ENCODE peak calls at places on chromosomes 11 and 22, in four cellular contexts. H is PC-3, X is left ventricle myocardium inferior, Y is pancreas. V is an unnamed sample.

GRCh38 chr11:279966-280761 is 2.0 kb downstream of the NLRP6 start:
- DNase-seq in H (no peak), X (no peak), Y (peak; percentile 83), V (peak; percentile 42)

GRCh38 chr11:65498042-65498726 is 661 bp upstream of the MALAT1 start:
- DNase-seq in Y (peak; percentile 52), X (no peak), H (peak; percentile 50), V (peak; percentile 71)

GRCh38 chr11:34964610-34965331 is 48.4 kb downstream of the PDHX start:
- DNase-seq in H (no peak), Y (no peak), X (no peak), V (no peak)

GRCh38 chr11:60265373-60266214 is 14.9 kb upstream of the MS4A4A start:
- DNase-seq in H (peak; percentile 85), X (no peak), Y (no peak), V (no peak)

GRCh38 chr11:73182824-73183321 is 35.2 kb upstream of the P2RY2 start:
- DNase-seq in Y (no peak), X (peak; percentile 60), H (no peak), V (no peak)

GRCh38 chr11:72727521-72727920 is 24.7 kb downstream of the ARAP1 start:
- DNase-seq in X (no peak), H (no peak), Y (no peak), V (no peak)

GRCh38 chr11:47523491-47524199 is 29.3 kb downstream of the CELF1 start:
- DNase-seq in X (no peak), Y (no peak), H (peak; percentile 74), V (no peak)

GRCh38 chr11:7072401-7073028 is 16.3 kb upstream of the RBMXL2 start:
- DNase-seq in Y (no peak), H (no peak), X (no peak), V (no peak)

GRCh38 chr11:116162541-116163230 is 610.1 kb downstream of the BUD13 start:
- DNase-seq in H (no peak), Y (no peak), X (no peak), V (peak; percentile 69)

GRCh38 chr11:67120456-67120855 is 1.4 kb downstream of the KDM2A start:
- DNase-seq in X (no peak), H (no peak), Y (no peak), V (no peak)

GRCh38 chr11:43516316-43516820 is 157.6 kb downstream of the TTC17 start:
- DNase-seq in X (no peak), H (no peak), Y (no peak), V (no peak)

GRCh38 chr22:41780714-41781507 is 19.6 kb upstream of the CCDC134 start:
- DNase-seq in H (no peak), Y (no peak), X (peak; percentile 35), V (peak; percentile 64)

GRCh38 chr11:70527046-70527395 is 128.7 kb downstream of the CTTN start:
- DNase-seq in Y (no peak), H (no peak), X (no peak), V (no peak)

GRCh38 chr11:68993546-68993945 is 12.8 kb upstream of the MRGPRD start:
- DNase-seq in H (no peak), X (no peak), Y (no peak), V (no peak)

GRCh38 chr11:131914299-131914902 is 544.0 kb downstream of the NTM start:
- DNase-seq in H (peak; percentile 20), Y (no peak), X (no peak), V (no peak)

GRCh38 chr11:606245-606644 is 9.5 kb downstream of the IRF7 start:
- DNase-seq in X (peak; percentile 77), Y (peak; percentile 70), H (peak; percentile 23), V (no peak)

GRCh38 chr11:122159173-122159701 is 43.2 kb upstream of the BLID start:
- DNase-seq in Y (no peak), H (peak; percentile 75), X (peak; percentile 20), V (no peak)

GRCh38 chr11:11081786-11082185 is 223.9 kb upstream of the ZBED5 start:
- DNase-seq in H (no peak), Y (no peak), X (no peak), V (no peak)

GRCh38 chr11:33211153-33211552 is 46.0 kb upstream of the HIPK3 start:
- DNase-seq in X (no peak), Y (no peak), H (no peak), V (no peak)

GRCh38 chr11:99199336-99199735 is 178.6 kb downstream of the CNTN5 start:
- DNase-seq in Y (no peak), X (no peak), H (no peak), V (no peak)

GRCh38 chr22:18005201-18005926 is 19.0 kb downstream of the MICAL3 start:
- DNase-seq in X (no peak), H (no peak), Y (no peak), V (no peak)

GRCh38 chr22:42114721-42115120 is 15.9 kb downstream of the CYP2D6 start:
- DNase-seq in Y (no peak), H (peak; percentile 5), X (no peak), V (peak; percentile 90)

GRCh38 chr11:33557201-33557600 is 143.4 kb downstream of the C11orf91 start:
- DNase-seq in H (peak; percentile 87), X (no peak), Y (no peak), V (no peak)

GRCh38 chr11:125425601-125426000 is 70.5 kb downstream of the FEZ1 start:
- DNase-seq in H (no peak), X (peak; percentile 76), Y (no peak), V (no peak)

GRCh38 chr22:19210188-19210587 is 31.7 kb upstream of the SLC25A1 start:
- DNase-seq in H (no peak), X (no peak), Y (no peak), V (no peak)

GRCh38 chr22:49052023-49052538 is 775.6 kb downstream of the BRD1 start:
- DNase-seq in Y (peak; percentile 50), X (no peak), H (no peak), V (peak; percentile 84)

GRCh38 chr11:127340438-127340837 is 339.9 kb upstream of the KIRREL3 start:
- DNase-seq in Y (no peak), H (no peak), X (no peak), V (no peak)

GRCh38 chr22:30015846-30016245 is 64.4 kb upstream of the HORMAD2 start:
- DNase-seq in X (no peak), Y (no peak), H (peak; percentile 35), V (no peak)

GRCh38 chr11:123585721-123586120 is 68.7 kb downstream of the SCN3B start:
- DNase-seq in H (no peak), X (no peak), Y (no peak), V (no peak)

GRCh38 chr11:44564653-44565007 is 833 bp upstream of the CD82 start:
- DNase-seq in H (peak; percentile 60), X (peak; percentile 84), Y (peak; percentile 89), V (peak; percentile 74)

GRCh38 chr11:128532571-128533091 is 54.7 kb downstream of the ETS1 start:
- DNase-seq in X (no peak), Y (no peak), H (no peak), V (peak; percentile 83)

GRCh38 chr22:20981787-20982562 is at the start of gene LZTR1:
- DNase-seq in X (peak; percentile 83), Y (peak; percentile 80), H (peak; percentile 67), V (peak; percentile 91)

GRCh38 chr11:45949992-45950407 is 27.5 kb downstream of the LARGE2 start:
- DNase-seq in H (no peak), X (no peak), Y (no peak), V (no peak)

GRCh38 chr11:133086518-133086917 is 445.8 kb downstream of the OPCML start:
- DNase-seq in H (no peak), Y (no peak), X (no peak), V (no peak)

GRCh38 chr22:17891427-17892167 is 117.3 kb upstream of the BID start:
- DNase-seq in Y (no peak), H (no peak), X (peak; percentile 71), V (peak; percentile 82)

GRCh38 chr11:134779179-134779578 is 367.1 kb upstream of the B3GAT1 start:
- DNase-seq in Y (no peak), H (no peak), X (no peak), V (no peak)

GRCh38 chr11:76164081-76164480 is 42.2 kb downstream of the WNT11 start:
- DNase-seq in X (no peak), H (no peak), Y (no peak), V (no peak)

GRCh38 chr11:6067502-6067901 is 36.9 kb upstream of the OR56A1 start:
- DNase-seq in H (no peak), Y (no peak), X (no peak), V (no peak)

GRCh38 chr11:6057452-6057851 is 26.9 kb upstream of the OR56A1 start:
- DNase-seq in H (no peak), Y (no peak), X (no peak), V (no peak)

GRCh38 chr11:6061475-6061874 is 30.9 kb upstream of the OR56A1 start:
- DNase-seq in X (no peak), H (no peak), Y (no peak), V (peak; percentile 57)

GRCh38 chr11:6062691-6063358 is 32.3 kb upstream of the OR56A1 start:
- DNase-seq in Y (no peak), X (no peak), H (no peak), V (no peak)
- TF ChIP-seq CTCF in Y (no peak), X (no peak), H (no peak), V (peak; percentile 33)

GRCh38 chr11:102458531-102458930 is 6.0 kb upstream of the TMEM123 start:
- DNase-seq in Y (no peak), H (no peak), X (no peak), V (no peak)
- H3K4me1 ChIP-seq in Y (peaks cover 14% of the 10 kb centered on the region), H (peaks cover 34% of the 10 kb centered on the region), X (peaks cover 2% of the 10 kb centered on the region), V (peaks cover 11% of the 10 kb centered on the region)

GRCh38 chr22:27331526-27332281 is 469.9 kb downstream of the MN1 start:
- DNase-seq in X (peak; percentile 46), H (peak; percentile 4), Y (peak; percentile 73), V (peak; percentile 85)
- TF ChIP-seq CTCF in X (peak; percentile 59), H (peak; percentile 30), Y (peak; percentile 24), V (peak; percentile 69)

DNA sequence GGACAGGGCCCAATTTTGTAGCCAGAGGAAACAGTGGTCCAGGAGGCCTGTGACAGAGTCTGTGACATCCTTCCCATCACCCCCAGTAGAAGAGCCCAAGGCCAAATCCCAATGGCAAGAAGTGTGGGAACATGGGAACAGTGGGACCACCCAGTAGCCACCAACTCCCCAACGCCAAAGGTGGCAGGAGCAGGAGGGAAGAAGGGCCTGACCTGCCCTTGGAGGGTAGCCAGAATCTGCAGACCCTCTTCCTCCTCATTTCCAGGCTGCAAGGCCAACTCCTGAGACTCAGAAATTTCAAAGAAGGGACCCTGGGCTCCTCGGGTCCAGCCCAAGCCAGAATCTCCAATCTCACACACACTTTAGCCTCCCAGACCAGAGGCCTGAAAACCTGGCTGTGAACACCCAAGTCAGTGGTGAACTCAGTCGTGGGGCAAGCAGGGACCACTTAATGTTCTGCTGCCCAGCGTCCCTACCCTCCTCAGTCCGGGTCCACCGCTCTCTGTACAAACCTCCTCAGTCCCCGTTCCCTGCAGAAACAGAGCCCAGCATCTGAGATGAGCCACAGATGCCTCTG is 6.2 kb downstream of the RAB3IL1 start:
- DNase-seq in H (no peak), X (no peak), Y (peak; percentile 5), V (no peak)
- H3K4me1 ChIP-seq in H (no peaks in the 10 kb centered on the region), X (peaks cover 50% of the 10 kb centered on the region), Y (no peaks in the 10 kb centered on the region), V (peaks cover 11% of the 10 kb centered on the region)

DNA sequence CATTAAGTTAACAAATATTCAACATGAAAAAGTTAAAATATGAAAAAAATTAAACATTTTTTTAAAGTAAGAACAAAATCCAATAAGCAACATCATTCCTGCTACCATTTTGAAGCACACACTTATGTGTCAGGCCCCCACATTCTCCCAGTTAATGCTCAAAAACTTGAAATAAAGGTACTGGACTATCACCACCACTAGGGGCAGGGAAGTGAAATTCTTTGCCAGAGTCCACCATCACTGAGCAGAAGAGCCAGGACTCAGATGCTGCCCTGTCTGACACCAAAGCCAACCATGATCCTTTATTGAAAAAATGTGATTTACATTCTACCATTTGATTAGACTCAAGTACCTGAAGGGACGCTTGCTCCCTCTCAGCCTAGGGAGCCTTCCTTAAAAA is 39.1 kb downstream of the PITPNB start:
- DNase-seq in H (peak; percentile 49), X (no peak), Y (no peak), V (peak; percentile 69)
- TF ChIP-seq CTCF in H (peak; percentile 56), X (peak; percentile 67), Y (peak; percentile 19), V (peak; percentile 86)

V was measured in endodermal cell.